ENCODE peak calls at places on chromosomes 7 and 10, in four cellular contexts. One of them, this sample, is unnamed.
A peak's percentile ranks its signal among the peaks of the same experiment; 100 is the strongest.

GRCh38 chr10:86141896-86142295 is 224.7 kb downstream of the GRID1 start:
- DNase-seq in germinal center: no peak
- DNase-seq in fibroblast of mammary gland: no peak
- DNase-seq in glutamatergic neuron: no peak
- DNase-seq in this sample: no peak

GRCh38 chr10:105973252-105973877 is 1191.1 kb downstream of the SORCS1 start:
- DNase-seq in fibroblast of mammary gland: no peak
- DNase-seq in glutamatergic neuron: peak; percentile 41
- DNase-seq in germinal center: no peak
- DNase-seq in this sample: no peak

GRCh38 chr7:31022726-31023125 is 29.4 kb upstream of the ADCYAP1R1 start:
- DNase-seq in fibroblast of mammary gland: no peak
- DNase-seq in germinal center: no peak
- DNase-seq in glutamatergic neuron: no peak
- DNase-seq in this sample: no peak

GRCh38 chr7:1364068-1364905 is 95.0 kb downstream of the MICALL2 start:
- DNase-seq in germinal center: no peak
- DNase-seq in fibroblast of mammary gland: no peak
- DNase-seq in glutamatergic neuron: no peak
- DNase-seq in this sample: no peak

GRCh38 chr7:99121496-99122021 is 22.3 kb downstream of the SMURF1 start:
- DNase-seq in fibroblast of mammary gland: peak; percentile 74
- DNase-seq in germinal center: no peak
- DNase-seq in glutamatergic neuron: no peak
- DNase-seq in this sample: no peak

GRCh38 chr10:114131094-114131493 is 42.9 kb downstream of the CCDC186 start:
- DNase-seq in germinal center: peak; percentile 10
- DNase-seq in fibroblast of mammary gland: no peak
- DNase-seq in glutamatergic neuron: no peak
- DNase-seq in this sample: no peak

GRCh38 chr7:45085619-45086200 is 3.1 kb downstream of the NACAD start:
- DNase-seq in fibroblast of mammary gland: no peak
- DNase-seq in germinal center: no peak
- DNase-seq in glutamatergic neuron: no peak
- DNase-seq in this sample: no peak

GRCh38 chr10:78706256-78706655 is 362.5 kb upstream of the ZMIZ1 start:
- DNase-seq in glutamatergic neuron: no peak
- DNase-seq in fibroblast of mammary gland: peak; percentile 46
- DNase-seq in germinal center: no peak
- DNase-seq in this sample: no peak